ENCODE peak calls at places on chromosomes 2 and 18, in six cellular contexts. O is stimulated activated CD4-positive, alpha-beta T cell treated with anti-CD3 and anti-CD28 coated beads, Interleukin-2, amount 100 ng/mL, for 48 hours; D is CD4-positive, alpha-beta T cell; V is H4; A is aorta; G is RPMI8226. X is an unnamed sample.
A peak's percentile ranks its signal among the peaks of the same experiment; 100 is the strongest.

GRCh38 chr2:211449819-211450218 is 893.4 kb downstream of the CPS1 start:
- DNase-seq in O (no peak), D (no peak), V (no peak), A (no peak), G (no peak), X (no peak)

GRCh38 chr2:98944786-98945185 is 8.8 kb upstream of the CRACDL start:
- DNase-seq in O (no peak), D (no peak), V (peak; percentile 16), A (no peak), G (no peak), X (no peak)

GRCh38 chr2:190343500-190344274 is at the start of gene INPP1:
- DNase-seq in O (peak; percentile 27), D (peak; percentile 23), V (peak; percentile 37), A (peak; percentile 92), G (peak; percentile 43), X (peak; percentile 81)

GRCh38 chr18:79805926-79806487 is 8.3 kb downstream of the KCNG2 start:
- DNase-seq in O (no peak), D (no peak), V (no peak), A (peak; percentile 70), G (no peak), X (no peak)

GRCh38 chr18:55100817-55101457 is 141.7 kb upstream of the CCDC68 start:
- DNase-seq in O (no peak), D (no peak), V (no peak), A (no peak), G (no peak), X (no peak)

GRCh38 chr2:144510206-144510991 is 9.5 kb downstream of the ZEB2 start:
- DNase-seq in O (no peak), D (no peak), V (no peak), A (no peak), G (no peak), X (peak; percentile 55)

GRCh38 chr2:136130045-136130444 is 12.1 kb upstream of the CXCR4 start:
- DNase-seq in O (no peak), D (no peak), V (no peak), A (no peak), G (no peak), X (no peak)

GRCh38 chr2:88429929-88430328 is 22.6 kb downstream of the FOXI3 start:
- DNase-seq in O (no peak), D (no peak), V (no peak), A (no peak), G (no peak), X (no peak)

GRCh38 chr2:25247792-25248512 is 79.6 kb upstream of the POMC start:
- DNase-seq in O (no peak), D (no peak), V (no peak), A (no peak), G (no peak), X (no peak)

GRCh38 chr2:233165895-233166661 is 85.4 kb upstream of the ATG16L1 start:
- DNase-seq in O (no peak), D (peak; percentile 7), V (peak; percentile 85), A (no peak), G (no peak), X (peak; percentile 99)

GRCh38 chr2:112644933-112645395 is 775 bp upstream of the SLC20A1 start:
- DNase-seq in O (no peak), D (no peak), V (no peak), A (no peak), G (no peak), X (no peak)

GRCh38 chr18:24731981-24732380 is 271.5 kb downstream of the HRH4 start:
- DNase-seq in O (no peak), D (no peak), V (no peak), A (no peak), G (no peak), X (peak; percentile 42)